ENCODE peak calls at places on chromosomes 13 and 19, in five cellular contexts. V is CD8-positive, alpha-beta T cell; C is RWPE1; S is activated CD4-positive, alpha-beta T cell treated with anti-CD3 and anti-CD28 coated beads, Interleukin-2, amount 50 U/mL, for 1 hour; T is HS-27A. R is an unnamed sample.

GRCh38 chr13:27442071-27442647 is 8.2 kb downstream of the MTIF3 start:
- DNase-seq in V (peak; percentile 38), C (no peak), S (no peak), T (no peak), R (no peak)

GRCh38 chr13:107348931-107349330 is 781.0 kb upstream of the ARGLU1 start:
- DNase-seq in V (no peak), C (no peak), S (no peak), T (no peak), R (no peak)

GRCh38 chr19:42088471-42089190 is 12.7 kb downstream of the ZNF574 start:
- DNase-seq in V (no peak), C (no peak), S (no peak), T (peak; percentile 93), R (peak; percentile 60)

GRCh38 chr19:42099336-42099925 is 23.5 kb downstream of the ZNF574 start:
- DNase-seq in V (no peak), C (no peak), S (no peak), T (no peak), R (no peak)

GRCh38 chr19:35805518-35806102 is 7.0 kb downstream of the PRODH2 start:
- DNase-seq in V (no peak), C (no peak), S (no peak), T (no peak), R (no peak)

GRCh38 chr19:23823952-23824389 is 65.3 kb upstream of the ZNF681 start:
- DNase-seq in V (no peak), C (no peak), S (no peak), T (no peak), R (peak; percentile 11)

GRCh38 chr19:7117248-7117647 is 47.7 kb downstream of the ZNF557 start:
- DNase-seq in V (no peak), C (no peak), S (no peak), T (no peak), R (no peak)

GRCh38 chr13:107351305-107351704 is 783.4 kb upstream of the ARGLU1 start:
- DNase-seq in V (no peak), C (no peak), S (no peak), T (no peak), R (no peak)

GRCh38 chr19:36916991-36917390 is 859 bp downstream of the ZNF568 start:
- DNase-seq in V (no peak), C (no peak), S (no peak), T (no peak), R (peak; percentile 69)

GRCh38 chr13:92297971-92298942 is 899.8 kb downstream of the GPC5 start:
- DNase-seq in V (no peak), C (no peak), S (no peak), T (no peak), R (no peak)

GRCh38 chr13:24168392-24168750 is 7.9 kb downstream of the SPATA13 start:
- DNase-seq in V (no peak), C (no peak), S (no peak), T (no peak), R (no peak)

GRCh38 chr19:10010247-10010691 is at the start of gene COL5A3:
- DNase-seq in V (no peak), C (peak; percentile 70), S (no peak), T (no peak), R (no peak)

GRCh38 chr13:43776680-43777079 is 10.1 kb downstream of the ENOX1 start:
- DNase-seq in V (no peak), C (no peak), S (no peak), T (no peak), R (peak; percentile 73)

GRCh38 chr19:49132974-49133609 is 13.7 kb downstream of the PPFIA3 start:
- DNase-seq in V (no peak), C (no peak), S (peak; percentile 32), T (no peak), R (no peak)

GRCh38 chr19:16902545-16902944 is 13.7 kb downstream of the F2RL3 start:
- DNase-seq in V (no peak), C (no peak), S (no peak), T (no peak), R (no peak)

GRCh38 chr13:33164331-33164730 is 121.2 kb downstream of the STARD13 start:
- DNase-seq in V (no peak), C (no peak), S (no peak), T (no peak), R (no peak)

GRCh38 chr19:41575998-41576397 is at the start of gene CEACAM21:
- DNase-seq in V (peak; percentile 46), C (no peak), S (peak; percentile 33), T (no peak), R (no peak)

GRCh38 chr19:34124828-34125227 is 47.5 kb upstream of the LSM14A start:
- DNase-seq in V (no peak), C (no peak), S (no peak), T (no peak), R (no peak)

GRCh38 chr13:43023244-43023931 is at the start of gene DNAJC15:
- DNase-seq in V (peak; percentile 81), C (no peak), S (peak; percentile 49), T (no peak), R (peak; percentile 84)

GRCh38 chr13:40207110-40207478 is 459.3 kb downstream of the FOXO1 start:
- DNase-seq in V (peak; percentile 25), C (no peak), S (no peak), T (no peak), R (no peak)

GRCh38 chr19:46745521-46746280 is at the start of gene FKRP:
- DNase-seq in V (peak; percentile 38), C (no peak), S (peak; percentile 20), T (no peak), R (no peak)

GRCh38 chr19:55254625-55254977 is 4.2 kb downstream of the PPP6R1 start:
- DNase-seq in V (no peak), C (no peak), S (no peak), T (no peak), R (no peak)

GRCh38 chr13:35475960-35476943 is at the start of gene MAB21L1:
- DNase-seq in V (no peak), C (no peak), S (no peak), T (no peak), R (peak; percentile 19)

GRCh38 chr13:25186187-25186586 is 14.1 kb upstream of the AMER2 start:
- DNase-seq in V (no peak), C (no peak), S (no peak), T (no peak), R (no peak)

GRCh38 chr13:73861136-73861535 is 273.1 kb downstream of the KLF12 start:
- DNase-seq in V (no peak), C (no peak), S (no peak), T (no peak), R (no peak)

GRCh38 chr19:7622933-7623685 is 6.2 kb downstream of the XAB2 start:
- DNase-seq in V (no peak), C (no peak), S (no peak), T (no peak), R (no peak)

GRCh38 chr13:66546534-66547379 is 683.4 kb downstream of the PCDH9 start:
- DNase-seq in V (no peak), C (no peak), S (no peak), T (no peak), R (peak; percentile 55)

GRCh38 chr19:16588824-16589577 is 16.8 kb upstream of the SLC35E1 start:
- DNase-seq in V (no peak), C (no peak), S (no peak), T (no peak), R (peak; percentile 11)

GRCh38 chr13:73366241-73366640 is 307.4 kb downstream of the KLF5 start:
- DNase-seq in V (no peak), C (no peak), S (no peak), T (no peak), R (no peak)

GRCh38 chr19:52221831-52222375 is 32.1 kb downstream of the PPP2R1A start:
- DNase-seq in V (no peak), C (no peak), S (no peak), T (no peak), R (no peak)

GRCh38 chr13:40536443-40537113 is 129.9 kb downstream of the FOXO1 start:
- DNase-seq in V (no peak), C (no peak), S (no peak), T (no peak), R (no peak)

GRCh38 chr19:43078311-43078710 is 4.2 kb downstream of the PSG2 start:
- DNase-seq in V (no peak), C (peak; percentile 65), S (no peak), T (peak; percentile 90), R (no peak)

GRCh38 chr19:53517114-53517741 is 20.7 kb upstream of the ZNF331 start:
- DNase-seq in V (no peak), C (no peak), S (no peak), T (no peak), R (no peak)

GRCh38 chr13:31056650-31057275 is 104.9 kb downstream of the HSPH1 start:
- DNase-seq in V (no peak), C (no peak), S (no peak), T (no peak), R (no peak)

GRCh38 chr19:10334340-10335148 is 1.2 kb upstream of the RAVER1 start:
- DNase-seq in V (no peak), C (peak; percentile 91), S (peak; percentile 42), T (peak; percentile 85), R (peak; percentile 94)

GRCh38 chr13:51585696-51586095 is 1.4 kb downstream of the WDFY2 start:
- DNase-seq in V (no peak), C (no peak), S (no peak), T (no peak), R (peak; percentile 59)

GRCh38 chr13:48188640-48189039 is 44.4 kb upstream of the ITM2B start:
- DNase-seq in V (no peak), C (no peak), S (no peak), T (no peak), R (no peak)

GRCh38 chr19:18310118-18310909 is 12.6 kb downstream of the LSM4 start:
- DNase-seq in V (no peak), C (no peak), S (no peak), T (no peak), R (no peak)

GRCh38 chr13:24718192-24718965 is 38.2 kb downstream of the ATP12A start:
- DNase-seq in V (no peak), C (no peak), S (no peak), T (no peak), R (no peak)